ENCODE peak calls at places on chromosome 19, in ten cellular contexts. R is OCI-LY7; C is uterus; U is psoas muscle; P is tibial nerve; T is stomach; E is lower lobe of right lung; Z is CD4-positive, alpha-beta T cell; D is breast epithelium; F is neural crest cell. K is an unnamed sample.

GRCh38 chr19:42421591-42422031 is 5.6 kb downstream of the LIPE start:
- DNase-seq in R (no peak), D (no peak), E (no peak), Z (no peak), P (no peak), U (no peak), T (peak; percentile 50), C (no peak), F (no peak), K (no peak)

GRCh38 chr19:41994521-41994971 is 516 bp upstream of the ATP1A3 start:
- DNase-seq in T (no peak), F (no peak), C (no peak), Z (no peak), P (no peak), E (no peak), R (peak; percentile 36), U (no peak), D (no peak), K (no peak)

GRCh38 chr19:6431891-6432290 is 1.7 kb downstream of the SLC25A41 start:
- DNase-seq in U (no peak), P (no peak), D (no peak), C (no peak), Z (no peak), T (no peak), F (no peak), R (no peak), E (no peak), K (no peak)

GRCh38 chr19:8615813-8616596 is 5.5 kb upstream of the ADAMTS10 start:
- DNase-seq in Z (peak; percentile 49), F (peak; percentile 75), U (peak; percentile 34), T (peak; percentile 45), P (peak; percentile 63), E (peak; percentile 74), C (no peak), D (no peak), R (peak; percentile 43), K (peak; percentile 32)

GRCh38 chr19:18999016-18999758 is 34.1 kb downstream of the SUGP2 start:
- DNase-seq in P (no peak), U (no peak), D (no peak), T (no peak), C (no peak), R (no peak), Z (no peak), F (no peak), E (no peak), K (no peak)

GRCh38 chr19:38209671-38210457 is 14.2 kb downstream of the DPF1 start:
- DNase-seq in D (peak; percentile 73), R (no peak), C (peak; percentile 86), F (no peak), U (peak; percentile 82), P (peak; percentile 68), E (peak; percentile 70), T (peak; percentile 49), Z (no peak), K (no peak)

GRCh38 chr19:10079031-10079453 is 7.1 kb upstream of the SHFL start:
- DNase-seq in E (no peak), P (no peak), D (no peak), T (no peak), C (no peak), R (no peak), Z (no peak), F (no peak), U (no peak), K (no peak)

GRCh38 chr19:34481861-34482379 is 362 bp downstream of the WTIP start:
- DNase-seq in Z (no peak), D (no peak), T (no peak), U (no peak), F (peak; percentile 21), C (no peak), P (no peak), E (no peak), R (no peak), K (no peak)

DNA sequence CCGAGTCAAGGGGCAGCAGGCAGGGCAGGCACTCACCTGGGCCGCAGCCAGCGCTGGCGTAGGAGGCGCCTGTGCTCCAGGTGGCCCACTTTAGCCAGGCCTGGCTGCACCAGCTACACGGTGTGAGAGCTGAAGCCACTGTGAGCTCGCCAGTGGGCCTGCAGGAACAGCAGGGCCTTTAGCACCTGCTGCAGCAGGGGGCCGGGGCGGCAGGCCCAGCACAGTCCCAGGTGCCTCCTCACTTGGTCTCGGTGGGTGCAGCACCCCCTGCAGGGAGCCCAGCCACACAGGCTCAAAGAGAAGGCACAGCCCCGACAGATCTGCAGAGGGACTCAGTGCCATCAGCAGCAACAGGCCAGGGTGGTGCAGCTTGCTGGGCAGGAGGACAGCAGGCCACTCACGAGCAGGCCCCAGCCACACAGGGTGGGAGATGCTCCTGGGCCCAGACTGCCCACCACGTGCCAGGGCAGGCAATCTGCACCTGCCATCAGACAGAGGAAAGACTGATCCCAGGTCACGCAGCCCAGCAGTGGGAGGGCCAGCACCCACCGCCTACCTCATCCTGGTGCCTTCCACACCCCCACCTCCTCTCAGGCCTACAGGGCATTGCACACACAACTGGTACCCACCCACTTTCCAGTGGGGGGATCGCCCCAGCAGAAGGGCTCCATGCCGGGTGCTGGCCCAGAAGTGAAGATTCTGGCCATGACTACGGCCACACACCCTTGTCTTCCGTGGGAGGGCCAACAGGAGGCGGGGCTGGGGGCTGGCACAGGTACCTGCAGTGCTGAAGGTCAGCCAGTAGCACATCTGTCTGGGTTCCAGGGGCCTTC is 15.8 kb downstream of the ARHGAP33 start:
- DNase-seq in E (no peak), F (no peak), T (no peak), Z (no peak), P (no peak), D (no peak), C (no peak), R (peak; percentile 56), U (no peak), K (no peak)
- TF ChIP-seq CTCF in E (no peak), F (no peak), T (no peak), Z (no peak), P (no peak), D (no peak), C (no peak), R (peak; percentile 66), U (no peak), K (no peak)

GRCh38 chr19:30692517-30692870 is 320.3 kb downstream of the ZNF536 start:
- DNase-seq in T (no peak), Z (no peak), C (peak; percentile 39), D (no peak), E (no peak), F (no peak), U (no peak), R (no peak), P (no peak), K (no peak)

GRCh38 chr19:30696514-30696913 is 324.3 kb downstream of the ZNF536 start:
- DNase-seq in F (peak; percentile 38), T (no peak), R (peak; percentile 10), Z (no peak), U (no peak), C (peak; percentile 30), E (no peak), P (no peak), D (no peak), K (no peak)

GRCh38 chr19:30693179-30693578 is 321.0 kb downstream of the ZNF536 start:
- DNase-seq in F (no peak), R (no peak), D (no peak), E (no peak), T (no peak), P (no peak), U (no peak), Z (no peak), C (no peak), K (no peak)

GRCh38 chr19:30694156-30694555 is 322.0 kb downstream of the ZNF536 start:
- DNase-seq in C (no peak), F (no peak), E (no peak), U (no peak), T (no peak), P (no peak), R (no peak), D (no peak), Z (no peak), K (no peak)

DNA sequence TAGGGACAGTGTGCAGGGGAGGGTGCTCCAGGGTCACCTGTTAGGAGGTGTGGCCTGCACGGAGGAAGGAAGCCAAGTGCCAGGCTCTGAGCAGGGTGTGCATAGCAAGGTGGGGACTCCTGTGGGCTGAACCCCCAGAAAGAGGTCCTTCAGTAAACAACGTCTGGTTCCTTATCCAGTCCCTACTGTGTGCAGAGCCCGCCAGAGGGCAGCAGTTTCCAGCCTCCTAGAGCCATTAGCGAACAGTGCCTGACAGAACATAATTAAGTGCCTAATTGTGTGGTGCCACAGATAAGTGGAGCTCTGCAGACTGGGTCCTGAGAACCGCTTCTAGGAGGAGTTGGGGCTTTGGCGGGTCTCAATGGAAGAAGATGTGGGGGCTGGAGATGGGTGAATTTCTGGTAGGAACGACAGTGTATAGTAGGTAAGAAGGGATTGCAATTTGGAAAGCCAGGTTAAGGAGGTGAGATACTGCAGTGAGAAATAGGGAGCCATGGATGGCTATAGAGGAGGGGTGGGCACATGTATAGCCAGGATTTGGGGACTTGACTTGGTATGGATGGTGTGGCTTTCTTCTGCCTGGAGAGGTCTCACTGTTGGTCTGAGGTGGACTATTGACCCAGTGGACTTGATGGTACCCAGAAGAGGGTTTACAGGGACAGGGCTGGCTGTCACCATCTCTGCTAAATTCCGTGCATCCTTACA is 323.1 kb downstream of the ZNF536 start:
- DNase-seq in Z (no peak), E (no peak), C (no peak), P (no peak), D (no peak), U (no peak), F (no peak), T (no peak), R (no peak), K (no peak)
- TF ChIP-seq CTCF in Z (no peak), E (no peak), C (no peak), P (no peak), D (no peak), U (no peak), F (no peak), T (no peak), R (no peak), K (no peak)

GRCh38 chr19:57599377-57599760 is 316 bp upstream of the ZNF530 start:
- DNase-seq in F (no peak), C (no peak), D (no peak), Z (no peak), P (no peak), E (no peak), U (no peak), T (no peak), R (no peak), K (no peak)

DNA sequence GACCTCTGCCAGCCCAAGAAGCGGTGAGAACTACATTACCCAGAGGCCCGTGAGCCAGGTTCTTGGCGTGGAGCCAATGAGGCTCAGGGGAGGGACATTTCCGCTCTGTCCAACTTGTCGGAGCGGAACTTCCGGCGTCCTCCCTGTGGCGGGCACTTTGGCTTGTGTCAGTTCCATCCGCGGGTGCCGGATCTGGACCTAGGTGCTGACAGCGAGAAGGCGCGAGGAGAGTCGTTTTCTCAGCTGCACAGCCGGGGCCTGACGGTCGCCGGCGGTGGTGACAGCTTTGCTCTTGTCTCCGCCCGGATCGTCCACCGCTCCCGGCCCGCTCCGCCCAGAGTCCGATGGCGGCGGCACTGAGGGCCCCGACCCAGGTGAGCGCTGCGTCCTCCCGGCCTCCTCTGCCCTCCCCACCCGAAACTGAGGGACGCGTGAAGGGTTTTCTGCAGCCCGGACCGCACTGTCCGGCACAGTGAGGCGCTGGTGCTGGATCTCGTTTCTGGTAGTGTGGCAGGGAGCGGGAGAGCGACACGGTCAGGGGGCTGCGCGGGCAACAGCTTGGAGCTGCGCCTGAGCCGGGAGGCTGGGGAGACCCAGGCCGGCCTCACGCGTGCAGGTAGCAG is at the start of gene ZNF530:
- DNase-seq in C (peak; percentile 90), U (peak; percentile 95), P (peak; percentile 95), Z (peak; percentile 77), F (peak; percentile 77), D (peak; percentile 89), T (peak; percentile 96), R (peak; percentile 94), E (peak; percentile 94), K (peak; percentile 95)
- TF ChIP-seq CTCF in C (no peak), U (no peak), P (no peak), Z (no peak), F (no peak), D (no peak), T (no peak), R (no peak), E (no peak), K (no peak)

GRCh38 chr19:21680679-21681078 is 86.7 kb downstream of the ZNF100 start:
- DNase-seq in P (no peak), D (no peak), E (no peak), U (no peak), Z (no peak), R (no peak), C (no peak), F (no peak), T (no peak), K (no peak)
- TF ChIP-seq CTCF in P (no peak), D (no peak), E (no peak), U (no peak), Z (no peak), R (no peak), C (no peak), F (no peak), T (no peak), K (no peak)

K was measured in omental fat pad.